ENCODE peak calls at places on chromosome 14, in four cellular contexts. U is body of pancreas, J is astrocyte, B is HFF-Myc. E is an unnamed sample.

GRCh38 chr14:93017341-93017797 is 94.4 kb downstream of the CHGA start:
- DNase-seq in B (no peak), U (peak), J (no peak), E (no peak)

GRCh38 chr14:65255029-65255545 is 152.8 kb upstream of the MAX start:
- DNase-seq in J (peak), U (no peak), B (no peak), E (peak)

GRCh38 chr14:59101441-59101840 is 87.0 kb upstream of the DAAM1 start:
- DNase-seq in J (peak), U (no peak), B (no peak), E (peak)

GRCh38 chr14:69842671-69843407 is 36.4 kb upstream of the SMOC1 start:
- DNase-seq in U (no peak), B (no peak), J (no peak), E (no peak)

GRCh38 chr14:77064535-77065178 is 33.4 kb upstream of the CIPC start:
- DNase-seq in U (no peak), B (no peak), J (no peak), E (no peak)

GRCh38 chr14:95523818-95524448 is 7.5 kb upstream of the SYNE3 start:
- DNase-seq in B (no peak), J (no peak), U (no peak), E (peak)

GRCh38 chr14:72666610-72667009 is 227.3 kb downstream of the DPF3 start:
- DNase-seq in B (no peak), J (peak), U (no peak), E (peak)

GRCh38 chr14:86961106-86961716 is 1031.8 kb downstream of the GALC start:
- DNase-seq in U (peak), J (no peak), B (no peak), E (peak)

GRCh38 chr14:22829661-22830328 is at the start of gene MRPL52:
- DNase-seq in J (peak), U (peak), B (no peak), E (peak)

GRCh38 chr14:102883028-102883953 is 39.2 kb upstream of the AMN start:
- DNase-seq in U (no peak), J (no peak), B (no peak), E (no peak)

GRCh38 chr14:103711516-103712431 is 3.5 kb downstream of the XRCC3 start:
- DNase-seq in U (no peak), J (no peak), B (no peak), E (peak)

GRCh38 chr14:72615511-72616121 is 278.3 kb downstream of the DPF3 start:
- DNase-seq in U (no peak), J (peak), B (no peak), E (peak)

GRCh38 chr14:55332654-55333570 is 61.7 kb downstream of the FBXO34 start:
- DNase-seq in U (no peak), B (no peak), J (peak), E (no peak)

GRCh38 chr14:51205486-51205885 is 34.6 kb upstream of the TMX1 start:
- DNase-seq in B (no peak), U (no peak), J (no peak), E (no peak)

GRCh38 chr14:22814373-22814772 is 862 bp downstream of the SLC7A7 start:
- DNase-seq in B (no peak), U (no peak), J (no peak), E (no peak)

GRCh38 chr14:77151245-77151644 is 9.7 kb upstream of the ZDHHC22 start:
- DNase-seq in J (no peak), B (no peak), U (no peak), E (no peak)

GRCh38 chr14:90408713-90409112 is 11.9 kb downstream of the CALM1 start:
- DNase-seq in B (no peak), J (no peak), U (no peak), E (no peak)

GRCh38 chr14:92794547-92794941 is 439 bp downstream of the GOLGA5 start:
- DNase-seq in J (peak), U (no peak), B (no peak), E (peak)

GRCh38 chr14:68784995-68785816 is 7.7 kb downstream of the ZFP36L1 start:
- DNase-seq in U (peak), B (no peak), J (peak), E (peak)

GRCh38 chr14:68785817-68786490 is 6.9 kb downstream of the ZFP36L1 start:
- DNase-seq in U (peak), B (no peak), J (peak), E (peak)

GRCh38 chr14:68788275-68789001 is 4.4 kb downstream of the ZFP36L1 start:
- DNase-seq in J (no peak), B (no peak), U (no peak), E (no peak)

GRCh38 chr14:68787235-68787727 is 5.6 kb downstream of the ZFP36L1 start:
- DNase-seq in J (peak), U (peak), B (no peak), E (no peak)

GRCh38 chr14:68786491-68787234 is 6.2 kb downstream of the ZFP36L1 start:
- DNase-seq in B (no peak), J (peak), U (peak), E (peak)
- H3K4me3 ChIP-seq in B (no peak), J (no peak), U (no peak), E (peak)

DNA sequence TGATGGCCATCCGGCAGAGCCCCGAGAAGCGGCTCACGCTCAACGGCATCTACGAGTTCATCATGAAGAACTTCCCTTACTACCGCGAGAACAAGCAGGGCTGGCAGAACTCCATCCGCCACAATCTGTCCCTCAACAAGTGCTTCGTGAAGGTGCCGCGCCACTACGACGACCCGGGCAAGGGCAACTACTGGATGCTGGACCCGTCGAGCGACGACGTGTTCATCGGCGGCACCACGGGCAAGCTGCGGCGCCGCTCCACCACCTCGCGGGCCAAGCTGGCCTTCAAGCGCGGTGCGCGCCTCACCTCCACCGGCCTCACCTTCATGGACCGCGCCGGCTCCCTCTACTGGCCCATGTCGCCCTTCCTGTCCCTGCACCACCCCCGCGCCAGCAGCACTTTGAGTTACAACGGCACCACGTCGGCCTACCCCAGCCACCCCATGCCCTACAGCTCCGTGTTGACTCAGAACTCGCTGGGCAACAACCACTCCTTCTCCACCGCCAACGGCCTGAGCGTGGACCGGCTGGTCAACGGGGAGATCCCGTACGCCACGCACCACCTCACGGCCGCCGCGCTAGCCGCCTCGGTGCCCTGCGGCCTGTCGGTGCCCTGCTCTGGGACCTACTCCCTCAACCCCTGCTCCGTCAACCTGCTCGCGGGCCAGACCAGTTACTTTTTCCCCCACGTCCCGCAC is 1.4 kb downstream of the FOXG1 start:
- DNase-seq in J (no peak), B (no peak), U (no peak), E (no peak)
- TF ChIP-seq CTCF in J (no peak), B (peak), U (no peak), E (no peak)

GRCh38 chr14:75996488-75996887 is 10.9 kb downstream of the IFT43 start:
- DNase-seq in J (no peak), U (no peak), B (no peak), E (no peak)

GRCh38 chr14:75991753-75992152 is 6.2 kb downstream of the IFT43 start:
- DNase-seq in B (no peak), J (peak), U (no peak), E (peak)

GRCh38 chr14:75993567-75994041 is 8.0 kb downstream of the IFT43 start:
- DNase-seq in J (no peak), B (no peak), U (no peak), E (no peak)

GRCh38 chr14:75999511-76000190 is 14.1 kb downstream of the IFT43 start:
- DNase-seq in U (no peak), J (no peak), B (no peak), E (no peak)

GRCh38 chr14:75995372-75996041 is 9.9 kb downstream of the IFT43 start:
- DNase-seq in B (no peak), J (no peak), U (no peak), E (peak)
- H3K4me3 ChIP-seq in B (no peak), J (no peak), U (no peak), E (peak)

GRCh38 chr14:35855886-35856481 is 29.8 kb downstream of the BRMS1L start:
- DNase-seq in U (no peak), J (peak), B (no peak), E (no peak)

GRCh38 chr14:35858521-35859209 is 32.5 kb downstream of the BRMS1L start:
- DNase-seq in J (peak), B (no peak), U (no peak), E (peak)

GRCh38 chr14:35853225-35853624 is 27.1 kb downstream of the BRMS1L start:
- DNase-seq in U (no peak), B (no peak), J (no peak), E (no peak)

GRCh38 chr14:35851823-35852222 is 25.7 kb downstream of the BRMS1L start:
- DNase-seq in B (no peak), J (no peak), U (no peak), E (no peak)

GRCh38 chr14:35854696-35855270 is 28.6 kb downstream of the BRMS1L start:
- DNase-seq in B (no peak), J (no peak), U (no peak), E (no peak)
- TF ChIP-seq CTCF in B (no peak), J (no peak), U (no peak), E (no peak)

E was measured in AG10803.